ENCODE peak calls at places on chromosome 13, in eight cellular contexts. E is IMR-90, L is H9, V is colonic mucosa, I is GM23248, C is trophoblast cell, F is fibroblast of lung, K is H1. T is an unnamed sample.

GRCh38 chr13:30456290-30456689 is 9.4 kb downstream of the HMGB1 start:
- DNase-seq in E (no peak), L (no peak), V (no peak), I (peak; percentile 29), C (no peak), F (no peak), K (no peak), T (no peak)

GRCh38 chr13:31038834-31039552 is 106.5 kb downstream of the TEX26 start:
- DNase-seq in E (peak; percentile 44), L (no peak), V (no peak), I (peak; percentile 16), C (no peak), F (peak; percentile 96), K (no peak), T (no peak)

GRCh38 chr13:73411067-73411809 is 352.4 kb downstream of the KLF5 start:
- DNase-seq in E (peak; percentile 11), L (no peak), V (no peak), I (no peak), C (no peak), F (peak; percentile 27), K (no peak), T (no peak)

GRCh38 chr13:25899464-25899863 is 152.4 kb downstream of the SHISA2 start:
- DNase-seq in E (no peak), L (no peak), V (no peak), I (no peak), C (no peak), F (no peak), K (no peak), T (no peak)

GRCh38 chr13:104014803-104015645 is 948.8 kb upstream of the SLC10A2 start:
- DNase-seq in E (peak; percentile 39), L (no peak), V (no peak), I (no peak), C (no peak), F (peak; percentile 91), K (no peak), T (no peak)

GRCh38 chr13:103703246-103703645 is 637.0 kb upstream of the SLC10A2 start:
- DNase-seq in E (no peak), L (no peak), V (no peak), I (no peak), C (no peak), F (no peak), K (no peak), T (no peak)

GRCh38 chr13:31035162-31035951 is 102.9 kb downstream of the TEX26 start:
- DNase-seq in E (peak; percentile 29), L (no peak), V (no peak), I (peak; percentile 60), C (no peak), F (peak; percentile 67), K (no peak), T (no peak)

GRCh38 chr13:36904219-36904618 is 15.8 kb downstream of the SMAD9 start:
- DNase-seq in E (no peak), L (no peak), V (peak; percentile 44), I (no peak), C (no peak), F (no peak), K (no peak), T (no peak)

GRCh38 chr13:97506511-97506910 is 72.5 kb downstream of the RAP2A start:
- DNase-seq in E (peak; percentile 74), L (no peak), V (no peak), I (peak; percentile 6), C (peak; percentile 13), F (no peak), K (no peak), T (peak; percentile 71)

GRCh38 chr13:36345438-36346221 is 564 bp downstream of the SPART start:
- DNase-seq in E (peak; percentile 92), L (peak; percentile 63), V (peak; percentile 51), I (peak; percentile 94), C (peak; percentile 90), F (peak; percentile 87), K (no peak), T (peak; percentile 79)

GRCh38 chr13:110129076-110129475 is 177.9 kb downstream of the COL4A1 start:
- DNase-seq in E (no peak), L (no peak), V (no peak), I (no peak), C (no peak), F (no peak), K (no peak), T (no peak)

GRCh38 chr13:75934889-75935288 is 298.8 kb downstream of the LMO7 start:
- DNase-seq in E (peak; percentile 62), L (no peak), V (no peak), I (peak; percentile 12), C (no peak), F (peak; percentile 65), K (no peak), T (no peak)

DNA sequence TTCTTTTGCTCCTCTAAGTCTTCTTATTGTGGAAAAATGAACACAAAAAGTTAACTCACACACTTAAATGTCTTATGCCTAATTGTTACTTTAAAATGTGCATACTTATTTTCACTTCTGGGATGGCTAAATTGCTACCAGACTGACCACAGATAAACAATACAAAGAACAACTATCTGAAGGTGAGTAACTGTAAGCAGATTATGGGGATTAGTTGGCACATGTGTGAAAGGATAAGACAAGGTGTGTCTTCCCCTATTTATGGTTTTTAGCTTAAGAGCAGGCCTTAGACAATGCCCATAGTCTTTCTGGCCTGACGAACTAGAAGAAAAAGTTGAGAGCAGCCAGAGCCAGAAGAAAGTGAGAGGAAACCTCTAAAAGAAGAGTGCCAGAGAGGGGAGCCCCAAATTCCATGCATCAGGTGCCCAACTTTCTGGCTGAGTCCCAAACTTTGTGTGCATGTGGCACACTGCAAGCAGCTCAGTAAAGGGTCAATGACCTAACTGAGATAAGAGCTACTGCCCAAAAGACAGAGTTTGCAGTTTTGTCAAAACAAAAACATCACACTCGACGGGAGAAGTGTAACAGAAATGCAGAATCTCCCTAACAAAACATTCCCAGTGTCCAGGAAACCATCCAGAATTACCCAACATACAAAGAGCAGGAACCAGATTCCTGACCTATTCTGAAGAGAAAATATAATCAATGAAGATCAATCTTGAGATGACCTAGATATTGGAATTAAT is 375.4 kb downstream of the KCNRG start:
- DNase-seq in E (no peak), L (no peak), V (no peak), I (no peak), C (no peak), F (no peak), K (no peak), T (no peak)
- H3K27ac ChIP-seq in E (no peak overlapping the region), L (no peak overlapping the region), V (no peak overlapping the region), I (no peak overlapping the region), C (no peak overlapping the region), F (no peak overlapping the region), K (no peak overlapping the region), T (no peak overlapping the region)

GRCh38 chr13:99766641-99767045 is 204.9 kb downstream of the ZIC5 start:
- DNase-seq in E (no peak), L (peak; percentile 61), V (no peak), I (no peak), C (no peak), F (no peak), K (peak; percentile 33), T (no peak)

GRCh38 chr13:99760456-99760855 is 211.1 kb downstream of the ZIC5 start:
- DNase-seq in E (no peak), L (no peak), V (no peak), I (no peak), C (no peak), F (no peak), K (no peak), T (no peak)

GRCh38 chr13:99768986-99769385 is 202.6 kb downstream of the ZIC5 start:
- DNase-seq in E (no peak), L (no peak), V (no peak), I (no peak), C (no peak), F (no peak), K (no peak), T (no peak)

DNA sequence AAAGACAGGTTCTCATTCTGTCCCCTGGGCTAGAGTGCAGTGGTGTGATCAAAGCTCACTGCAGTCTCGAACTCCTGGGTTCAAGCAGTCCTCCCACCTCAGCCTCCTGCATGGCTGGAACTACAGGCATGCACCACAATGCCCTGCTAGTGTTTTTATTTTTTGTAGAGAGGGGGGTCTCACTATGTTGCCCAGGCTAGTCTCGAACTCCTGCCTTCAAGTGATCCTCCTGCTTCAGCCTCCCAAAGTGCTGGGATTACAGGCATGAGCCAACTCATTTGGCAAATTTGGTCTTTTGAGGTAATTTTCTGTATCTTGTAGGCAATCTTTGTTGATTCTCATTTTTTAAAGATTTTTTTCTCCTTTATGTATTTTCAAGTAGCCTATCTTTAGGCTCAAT is 205.7 kb downstream of the ZIC5 start:
- DNase-seq in E (no peak), L (no peak), V (no peak), I (no peak), C (no peak), F (no peak), K (no peak), T (no peak)
- H3K9me3 ChIP-seq in E (no peaks in the 10 kb centered on the region), L (peaks cover 4% of the 10 kb centered on the region), V (no peaks in the 10 kb centered on the region), I (no peaks in the 10 kb centered on the region), C (peaks cover 2% of the 10 kb centered on the region), F (no peaks in the 10 kb centered on the region), K (peaks cover 8% of the 10 kb centered on the region), T (peaks cover 5% of the 10 kb centered on the region)

DNA sequence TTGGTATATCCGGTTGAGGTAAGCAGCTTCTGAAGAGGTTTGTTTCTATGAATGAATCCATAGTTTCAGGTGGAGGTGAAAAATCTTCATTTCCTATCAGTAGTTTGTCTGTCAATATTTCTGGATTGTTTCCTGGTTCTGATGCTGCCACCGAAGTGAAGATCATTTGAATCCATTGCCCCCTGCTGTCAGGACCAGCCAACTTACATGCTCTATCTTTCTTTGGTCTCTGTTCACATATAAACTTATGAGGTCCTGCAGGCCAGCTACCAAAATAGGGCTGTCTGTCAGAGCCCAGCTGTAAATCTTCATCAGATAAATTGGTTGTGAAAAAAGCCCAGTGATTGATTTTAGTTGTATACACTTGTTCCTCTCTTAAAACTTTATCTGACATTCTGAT is 15.2 kb upstream of the N4BP2L1 start:
- DNase-seq in E (peak; percentile 23), L (no peak), V (no peak), I (peak; percentile 38), C (peak; percentile 43), F (no peak), K (no peak), T (no peak)
- H3K9ac ChIP-seq in E (no peak overlapping the region), L (no peak overlapping the region), V (no peak overlapping the region), I (no peak overlapping the region), C (no peak overlapping the region), F (no peak overlapping the region), K (no peak overlapping the region), T (no peak overlapping the region)

DNA sequence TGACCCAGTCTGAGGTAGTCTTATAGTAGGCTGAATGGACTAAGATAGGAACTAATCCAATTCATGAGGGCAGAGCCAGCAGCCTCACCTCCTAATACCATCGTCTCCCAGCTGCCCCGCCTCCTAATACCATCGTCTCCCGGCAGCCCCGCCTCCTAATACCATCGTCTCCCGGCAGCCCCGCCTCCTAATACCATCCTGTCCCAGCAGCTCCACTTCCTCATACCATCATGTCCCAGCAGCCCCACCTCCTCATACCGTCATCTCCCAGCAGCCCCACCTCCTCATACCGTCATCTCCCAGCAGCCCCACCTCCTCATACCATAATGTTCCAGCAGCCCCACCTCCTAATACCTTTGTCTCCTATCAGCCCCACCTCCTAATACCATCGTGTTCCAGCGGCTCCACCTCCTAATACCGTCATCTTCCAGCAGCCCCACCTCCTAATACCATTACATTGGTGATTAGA is 2.5 kb upstream of the ARGLU1 start:
- DNase-seq in E (peak; percentile 61), L (peak; percentile 97), V (peak; percentile 52), I (peak; percentile 43), C (peak; percentile 91), F (peak; percentile 78), K (peak; percentile 73), T (peak; percentile 84)
- H3K27ac ChIP-seq in E (no peak overlapping the region), L (no peak overlapping the region), V (no peak overlapping the region), I (no peak overlapping the region), C (no peak overlapping the region), F (no peak overlapping the region), K (no peak overlapping the region), T (no peak overlapping the region)

GRCh38 chr13:93017493-93018112 is 209.0 kb upstream of the GPC6 start:
- DNase-seq in E (no peak), L (no peak), V (no peak), I (no peak), C (no peak), F (no peak), K (no peak), T (no peak)
- H3K9me3 ChIP-seq in E (peaks cover 8% of the 10 kb centered on the region), L (no peaks in the 10 kb centered on the region), V (no peaks in the 10 kb centered on the region), I (peaks cover 5% of the 10 kb centered on the region), C (peaks cover 3% of the 10 kb centered on the region), F (no peaks in the 10 kb centered on the region), K (peaks cover 4% of the 10 kb centered on the region), T (peaks cover 6% of the 10 kb centered on the region)

T was measured in kidney.